ENCODE peak calls at places on chromosomes 5 and 9, in five cellular contexts. R is endodermal cell, P is sigmoid colon, L is mucosa of descending colon, Y is breast epithelium. E is an unnamed sample. For H3K9me3, the result is how much of the 10 kb centered on the place peaks cover.

GRCh38 chr5:104186100-104186499 is 623.5 kb upstream of the NUDT12 start:
- DNase-seq in P (peak), Y (no peak), L (peak), R (no peak), E (no peak)

GRCh38 chr5:57529864-57530263 is 47.3 kb upstream of the ACTBL2 start:
- DNase-seq in P (no peak), R (no peak), L (no peak), Y (no peak), E (no peak)

GRCh38 chr9:90141723-90142122 is 500.9 kb downstream of the DIRAS2 start:
- DNase-seq in R (no peak), L (no peak), Y (no peak), P (no peak), E (no peak)

GRCh38 chr9:98943682-98944129 is at the start of gene COL15A1:
- DNase-seq in P (peak), R (peak), Y (no peak), L (no peak), E (no peak)

GRCh38 chr9:90343360-90343759 is 299.3 kb downstream of the DIRAS2 start:
- DNase-seq in L (no peak), P (no peak), Y (no peak), R (peak), E (no peak)

GRCh38 chr5:36908544-36909260 is 32.1 kb downstream of the NIPBL start:
- DNase-seq in Y (no peak), L (no peak), R (no peak), P (no peak), E (no peak)

GRCh38 chr9:118059520-118060278 is 355.5 kb downstream of the TLR4 start:
- DNase-seq in R (peak), L (peak), P (no peak), Y (no peak), E (no peak)

GRCh38 chr9:4126184-4126865 is 173.5 kb downstream of the GLIS3 start:
- DNase-seq in L (no peak), Y (no peak), R (no peak), P (no peak), E (no peak)

GRCh38 chr5:1734908-1735289 is 64.7 kb downstream of the MRPL36 start:
- DNase-seq in L (no peak), P (no peak), Y (peak), R (peak), E (no peak)

GRCh38 chr5:141272906-141273305 is 27.7 kb downstream of the PCDHB15 start:
- DNase-seq in L (no peak), Y (no peak), R (peak), P (no peak), E (no peak)
- H3K9me3 ChIP-seq in L (half or more), Y (half or more), R (half or more), P (half or more), E (under half)

DNA sequence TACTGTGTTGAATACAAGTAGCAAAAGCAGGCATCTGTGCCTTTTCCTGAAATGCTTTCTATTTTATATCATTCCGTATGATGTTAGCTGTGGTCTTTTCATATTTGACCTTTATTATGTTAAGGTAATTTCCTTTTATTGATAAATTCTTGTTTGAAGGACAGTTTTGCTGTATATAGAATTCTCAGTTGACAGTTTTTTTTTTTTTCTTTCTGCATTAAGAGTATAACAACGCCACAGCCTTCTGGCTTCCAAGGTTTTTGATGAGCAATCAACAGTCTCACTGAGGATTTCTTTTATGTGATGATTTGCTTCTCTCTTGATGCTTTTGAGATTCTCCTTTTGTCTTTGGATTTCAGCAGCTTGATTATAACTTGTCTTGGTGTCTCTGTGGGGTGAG is 23.6 kb downstream of the ZNF483 start:
- DNase-seq in L (no peak), R (no peak), Y (no peak), P (no peak), E (no peak)
- H3K9me3 ChIP-seq in L (half or more), R (half or more), Y (half or more), P (under half), E (under half)

DNA sequence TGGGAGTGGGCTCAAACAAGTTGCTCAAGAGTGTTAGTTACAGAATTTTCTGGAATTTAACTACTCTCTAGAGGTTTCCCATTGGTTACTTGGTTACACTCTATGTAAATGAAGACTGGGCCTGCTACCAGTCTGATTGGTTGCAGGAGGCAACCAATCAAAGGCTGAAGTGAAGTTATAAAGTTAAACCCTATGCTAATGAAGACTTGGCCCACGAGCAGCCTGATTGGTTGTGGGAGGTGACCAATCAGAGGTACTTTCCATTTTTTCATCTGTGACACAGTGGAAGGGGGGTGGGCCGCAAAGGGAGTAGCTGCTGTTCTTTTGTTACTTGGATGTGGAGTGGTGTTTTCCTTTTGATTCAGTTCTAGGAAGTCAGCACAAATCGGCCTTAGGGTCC is 69.4 kb downstream of the CACNA1B start:
- DNase-seq in L (no peak), R (no peak), P (no peak), Y (no peak), E (no peak)
- H3K9me3 ChIP-seq in L (under half), R (half or more), P (under half), Y (under half), E (under half)

DNA sequence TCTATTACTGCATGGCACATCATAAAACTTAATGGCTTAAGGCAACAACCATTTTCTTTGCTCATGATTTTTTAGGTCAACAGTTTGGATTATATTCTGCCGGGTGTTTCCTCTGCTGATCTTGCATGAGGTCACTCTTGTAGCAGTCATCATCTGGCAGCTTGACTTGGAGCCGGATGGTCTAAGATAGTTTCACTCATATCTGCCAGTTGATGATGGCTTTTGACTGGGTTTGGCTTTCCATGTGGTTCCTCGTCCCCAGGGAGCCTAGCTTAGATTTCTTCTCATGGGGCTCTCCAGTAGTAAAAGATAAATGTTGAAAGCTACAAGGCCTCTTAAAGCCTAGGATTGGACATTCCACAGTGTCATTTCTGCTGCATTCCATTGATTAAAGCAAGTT is 27.4 kb downstream of the LNPEP start:
- DNase-seq in L (peak), Y (no peak), R (no peak), P (peak), E (no peak)
- H3K9me3 ChIP-seq in L (under half), Y (under half), R (under half), P (under half), E (under half)

DNA sequence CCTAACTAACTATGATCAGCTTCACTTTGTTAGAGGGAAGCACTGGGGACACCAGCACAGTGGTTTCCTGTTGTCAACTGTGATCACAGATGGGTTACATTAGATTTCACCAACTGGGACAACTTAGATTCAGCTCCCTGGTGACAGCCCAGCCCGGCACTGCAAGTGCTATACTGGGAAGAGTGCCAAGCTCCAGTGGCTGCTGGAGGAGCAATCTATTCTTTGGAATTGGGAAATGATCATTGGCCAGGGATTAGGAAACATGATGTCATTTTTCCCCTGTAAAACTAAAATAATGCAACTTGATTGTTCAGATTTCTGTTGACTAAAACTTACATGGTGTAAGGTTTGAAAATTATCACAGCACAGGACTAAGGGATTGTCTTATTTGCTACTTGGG is 33.2 kb downstream of the PTGR1 start:
- DNase-seq in L (no peak), R (no peak), Y (no peak), P (no peak), E (no peak)
- H3K9me3 ChIP-seq in L (under half), R (under half), Y (under half), P (under half), E (under half)

GRCh38 chr5:119070578-119070827 is 384 bp upstream of the DMXL1 start:
- DNase-seq in Y (no peak), L (peak), P (no peak), R (no peak), E (no peak)

GRCh38 chr5:119074419-119074818 is 3.5 kb downstream of the DMXL1 start:
- DNase-seq in Y (no peak), L (no peak), P (no peak), R (no peak), E (no peak)

GRCh38 chr5:119071573-119071874 is 637 bp downstream of the DMXL1 start:
- DNase-seq in R (no peak), L (no peak), P (no peak), Y (no peak), E (no peak)

GRCh38 chr5:119072496-119072895 is 1.6 kb downstream of the DMXL1 start:
- DNase-seq in R (no peak), L (no peak), P (no peak), Y (no peak), E (no peak)

GRCh38 chr5:119070828-119071572 is at the start of gene DMXL1:
- DNase-seq in Y (peak), P (peak), R (peak), L (peak), E (peak)
- H3K9me3 ChIP-seq in Y (under half), P (under half), R (under half), L (under half), E (under half)

E was measured in T-helper 17 cell.